ENCODE peak calls at places on chromosomes 5 and 9, in six cellular contexts. F, G, M, P, C and W are unnamed samples.
A peak's percentile ranks its signal among the peaks of the same experiment; 100 is the strongest.

GRCh38 chr5:53194086-53194485 is 84.5 kb upstream of the MOCS2 start:
- DNase-seq in F (no peak), G (no peak), M (no peak), P (no peak), C (no peak), W (no peak)

GRCh38 chr9:110031511-110032173 is 176.3 kb downstream of the C9orf152 start:
- DNase-seq in F (no peak), G (no peak), M (peak; percentile 34), P (peak; percentile 82), C (no peak), W (no peak)

GRCh38 chr9:88949961-88950340 is 41.3 kb upstream of the S1PR3 start:
- DNase-seq in F (no peak), G (no peak), M (no peak), P (no peak), C (no peak), W (peak; percentile 55)

GRCh38 chr9:101119206-101119819 is 90.8 kb downstream of the PLPPR1 start:
- DNase-seq in F (peak; percentile 57), G (peak; percentile 47), M (peak; percentile 33), P (peak; percentile 64), C (no peak), W (peak; percentile 52)

GRCh38 chr5:99130081-99130480 is 201.3 kb upstream of the CHD1 start:
- DNase-seq in F (no peak), G (no peak), M (no peak), P (peak; percentile 11), C (no peak), W (no peak)

GRCh38 chr5:38473008-38473407 is 83.4 kb downstream of the LIFR start:
- DNase-seq in F (no peak), G (no peak), M (no peak), P (peak; percentile 37), C (no peak), W (no peak)

GRCh38 chr5:17248999-17249634 is 31.7 kb downstream of the BASP1 start:
- DNase-seq in F (no peak), G (no peak), M (peak; percentile 95), P (peak; percentile 65), C (no peak), W (peak; percentile 80)

GRCh38 chr5:153584561-153585359 is 94.3 kb downstream of the GRIA1 start:
- DNase-seq in F (no peak), G (no peak), M (no peak), P (no peak), C (no peak), W (no peak)

GRCh38 chr9:124468061-124468740 is 17.9 kb downstream of the ADGRD2 start:
- DNase-seq in F (no peak), G (no peak), M (no peak), P (no peak), C (no peak), W (peak; percentile 41)

GRCh38 chr5:103472820-103473219 is 89.8 kb downstream of the NUDT12 start:
- DNase-seq in F (peak; percentile 25), G (no peak), M (peak; percentile 3), P (no peak), C (no peak), W (peak; percentile 3)

GRCh38 chr5:135694016-135694415 is 115.2 kb upstream of the CXCL14 start:
- DNase-seq in F (no peak), G (no peak), M (no peak), P (no peak), C (no peak), W (no peak)

GRCh38 chr9:129253820-129254381 is 75.8 kb upstream of the IER5L start:
- DNase-seq in F (no peak), G (no peak), M (no peak), P (no peak), C (no peak), W (peak; percentile 87)

GRCh38 chr9:80874276-80874675 is 815.1 kb downstream of the TLE1 start:
- DNase-seq in F (no peak), G (no peak), M (no peak), P (no peak), C (no peak), W (no peak)

GRCh38 chr9:34991833-34992375 is 2.4 kb downstream of the DNAJB5 start:
- DNase-seq in F (peak; percentile 34), G (peak; percentile 51), M (no peak), P (no peak), C (no peak), W (peak; percentile 55)

GRCh38 chr5:146840016-146840415 is 38.5 kb downstream of the PPP2R2B start:
- DNase-seq in F (no peak), G (no peak), M (no peak), P (no peak), C (no peak), W (no peak)

GRCh38 chr9:92151691-92152393 is 36.6 kb upstream of the SPTLC1 start:
- DNase-seq in F (no peak), G (no peak), M (no peak), P (peak; percentile 13), C (no peak), W (no peak)

GRCh38 chr9:31847963-31848362 is 536.5 kb upstream of the ACO1 start:
- DNase-seq in F (peak; percentile 67), G (no peak), M (no peak), P (no peak), C (no peak), W (no peak)

GRCh38 chr9:137272241-137273094 is 5.1 kb upstream of the TOR4A start:
- DNase-seq in F (no peak), G (no peak), M (no peak), P (no peak), C (no peak), W (no peak)

DNA sequence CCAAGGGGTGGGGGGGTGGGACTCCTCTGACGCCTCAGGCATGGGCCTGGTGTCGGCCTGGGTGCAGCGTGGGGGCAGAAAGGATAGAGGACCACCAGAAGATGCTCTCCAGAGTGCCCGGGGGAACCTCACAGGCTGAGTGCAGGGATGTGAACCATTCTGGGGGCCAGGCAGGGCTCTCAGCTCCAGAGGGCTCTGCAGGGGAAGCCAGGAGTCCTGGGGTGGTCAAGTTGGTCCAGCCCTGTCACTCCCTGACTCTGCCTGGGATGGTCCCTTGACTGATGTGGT is 6.5 kb downstream of the GFI1B start:
- DNase-seq in F (no peak), G (no peak), M (no peak), P (no peak), C (no peak), W (no peak)
- TF ChIP-seq MYC in F (no peak), G (no peak), M (no peak), P (no peak), C (no peak), W (no peak)

GRCh38 chr5:115432691-115433090 is 111.9 kb downstream of the FEM1C start:
- DNase-seq in F (no peak), G (no peak), M (no peak), P (no peak), C (no peak), W (no peak)
- TF ChIP-seq MAX in F (no peak), G (no peak), M (no peak), P (no peak), C (no peak), W (no peak)

GRCh38 chr5:36876389-36876964 is at the start of gene NIPBL:
- DNase-seq in F (peak; percentile 92), G (peak; percentile 90), M (peak; percentile 73), P (peak; percentile 88), C (peak; percentile 66), W (peak; percentile 97)
- TF ChIP-seq POLR2A in F (peak; percentile 85), G (peak; percentile 95), M (peak; percentile 92), P (peak; percentile 92), C (peak; percentile 98), W (peak; percentile 100)

GRCh38 chr5:166338801-166339200 is 1952.6 kb upstream of the WWC1 start:
- DNase-seq in F (no peak), G (no peak), M (no peak), P (no peak), C (no peak), W (no peak)
- TF ChIP-seq MYC in F (no peak), G (no peak), M (no peak), P (no peak), C (no peak), W (no peak)

GRCh38 chr5:118883396-118883795 is 105.0 kb downstream of the DTWD2 start:
- DNase-seq in F (no peak), G (no peak), M (no peak), P (no peak), C (peak; percentile 5), W (peak; percentile 43)
- TF ChIP-seq MAX in F (no peak), G (no peak), M (no peak), P (no peak), C (no peak), W (no peak)

GRCh38 chr5:374631-375335 is 53.3 kb downstream of the AHRR start:
- DNase-seq in F (no peak), G (no peak), M (no peak), P (no peak), C (no peak), W (peak; percentile 44)

GRCh38 chr5:372911-373709 is 51.6 kb downstream of the AHRR start:
- DNase-seq in F (no peak), G (no peak), M (no peak), P (peak; percentile 15), C (no peak), W (peak; percentile 93)

GRCh38 chr5:372556-372910 is 51.0 kb downstream of the AHRR start:
- DNase-seq in F (no peak), G (no peak), M (no peak), P (no peak), C (no peak), W (peak; percentile 81)

GRCh38 chr5:375336-375920 is 53.9 kb downstream of the AHRR start:
- DNase-seq in F (no peak), G (no peak), M (no peak), P (no peak), C (no peak), W (no peak)

DNA sequence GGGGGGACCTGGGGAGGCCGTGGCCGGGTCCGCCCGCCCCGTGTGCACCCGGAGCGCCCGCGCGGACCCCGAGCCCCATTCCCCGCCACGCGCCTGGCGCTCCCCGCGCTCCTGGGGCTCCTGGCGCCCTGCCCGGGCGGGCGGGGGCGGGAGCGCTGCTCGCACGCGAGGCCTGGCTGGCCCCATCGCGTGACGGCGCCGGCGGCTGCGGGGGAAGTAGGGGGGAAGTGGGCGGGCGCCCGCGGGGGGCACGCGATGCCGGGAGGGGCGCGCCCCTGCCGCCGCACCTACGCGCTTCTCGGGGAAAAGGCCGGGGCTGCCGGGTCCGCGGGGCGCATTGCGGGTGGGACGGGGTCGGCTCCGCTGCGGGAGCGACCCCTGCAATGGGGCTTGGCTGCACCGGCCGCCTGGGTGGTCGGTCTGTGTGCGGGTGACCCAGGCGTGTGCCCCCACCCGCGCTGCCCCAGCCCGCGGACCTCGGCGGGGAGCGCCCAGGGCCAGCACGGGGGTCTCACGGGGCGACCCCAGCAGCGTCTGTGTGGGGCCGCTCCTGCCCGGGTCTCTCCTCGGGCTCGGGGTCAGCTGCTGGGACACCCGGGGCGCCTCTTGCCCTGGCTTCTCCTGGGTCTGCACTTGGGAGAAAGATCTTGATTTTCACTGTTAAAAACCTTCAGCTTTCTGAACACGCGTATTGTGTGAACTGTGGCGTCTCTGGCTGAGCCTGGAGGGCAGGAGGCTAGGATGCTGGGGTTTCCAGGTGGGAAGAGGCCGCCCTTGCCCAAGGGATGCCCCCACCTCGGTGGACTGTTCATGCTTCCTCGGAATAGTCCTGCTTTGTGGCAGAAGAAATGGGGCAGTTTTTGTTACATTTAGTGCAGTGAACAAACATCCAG is 52.4 kb downstream of the AHRR start:
- DNase-seq in F (no peak), G (peak; percentile 69), M (peak; percentile 34), P (peak; percentile 66), C (no peak), W (peak; percentile 94)
- TF ChIP-seq POLR2A in F (no peak), G (no peak), M (no peak), P (peak; percentile 37), C (peak; percentile 79), W (peak; percentile 47)